ENCODE peak calls at places on chromosomes 1 and 21, in nine cellular contexts. R is effector memory CD8-positive, alpha-beta T cell; Y is amygdala; M is NCI-H1417; S is GM18507; K is EH; F is B cell; W is ELR; C is astrocyte of the spinal cord. N is an unnamed sample.

GRCh38 chr1:153776971-153777370 is 1.8 kb downstream of the SLC27A3 start:
- DNase-seq in F (peak; percentile 31), R (no peak), M (no peak), W (no peak), S (no peak), Y (no peak), C (no peak), K (no peak), N (no peak)

GRCh38 chr21:44351535-44352252 is 1.7 kb upstream of the TRPM2 start:
- DNase-seq in F (no peak), R (no peak), W (no peak), K (no peak), S (no peak), Y (no peak), C (no peak), M (no peak), N (no peak)

GRCh38 chr1:221268295-221268694 is 389.1 kb downstream of the HLX start:
- DNase-seq in C (peak; percentile 89), W (peak; percentile 78), R (no peak), F (no peak), Y (no peak), S (no peak), K (peak; percentile 84), M (no peak), N (no peak)

GRCh38 chr21:16908087-16908486 is 604.8 kb upstream of the CXADR start:
- DNase-seq in K (no peak), M (peak; percentile 73), R (no peak), Y (no peak), W (peak; percentile 1), C (peak; percentile 17), F (no peak), S (no peak), N (no peak)

GRCh38 chr1:2528966-2529750 is 905 bp downstream of the HES5 start:
- DNase-seq in W (no peak), F (peak; percentile 78), C (peak; percentile 31), R (no peak), Y (no peak), K (no peak), S (no peak), M (peak; percentile 51), N (no peak)

GRCh38 chr1:154866995-154867795 is 2.9 kb downstream of the KCNN3 start:
- DNase-seq in S (no peak), R (no peak), M (peak; percentile 87), W (peak; percentile 91), C (peak; percentile 79), F (no peak), K (peak; percentile 83), Y (peak; percentile 29), N (peak; percentile 41)

GRCh38 chr21:34936299-34936698 is 112.8 kb downstream of the RUNX1 start:
- DNase-seq in Y (no peak), S (no peak), R (no peak), F (no peak), C (no peak), M (no peak), W (peak; percentile 10), K (peak; percentile 69), N (no peak)

GRCh38 chr1:186474208-186474607 is 13.3 kb upstream of the PDC start:
- DNase-seq in M (no peak), R (no peak), K (peak; percentile 43), Y (no peak), C (no peak), W (peak; percentile 76), F (no peak), S (no peak), N (no peak)

GRCh38 chr1:182680901-182681300 is 3.5 kb downstream of the RGS8 start:
- DNase-seq in F (no peak), W (peak; percentile 12), M (no peak), K (peak; percentile 34), S (no peak), Y (no peak), C (peak; percentile 17), R (no peak), N (no peak)

GRCh38 chr1:198934901-198935301 is 296.1 kb downstream of the PTPRC start:
- DNase-seq in M (peak; percentile 88), K (peak; percentile 37), W (peak; percentile 84), S (no peak), Y (no peak), R (peak; percentile 44), F (no peak), C (no peak), N (peak; percentile 84)